ENCODE peak calls at places on chromosomes 11 and 22, in eight cellular contexts. E, A, G, Q, C, X, V and D are unnamed samples.

GRCh38 chr11:62444271-62444833 is 25.5 kb downstream of the SCGB1A1 start:
- DNase-seq in E (peak), A (peak), G (peak), Q (peak), C (peak), X (peak), V (peak), D (peak)

GRCh38 chr11:24389575-24389974 is 107.3 kb upstream of the LUZP2 start:
- DNase-seq in E (no peak), A (no peak), G (no peak), Q (no peak), C (no peak), X (no peak), V (no peak), D (no peak)

GRCh38 chr11:95697614-95698408 is 91.8 kb downstream of the FAM76B start:
- DNase-seq in E (no peak), A (no peak), G (no peak), Q (no peak), C (no peak), X (no peak), V (no peak), D (no peak)

GRCh38 chr11:12100886-12101285 is 9.5 kb upstream of the MICAL2 start:
- DNase-seq in E (peak), A (no peak), G (no peak), Q (peak), C (no peak), X (no peak), V (no peak), D (no peak)

GRCh38 chr11:117443269-117444186 is 115.9 kb downstream of the CEP164 start:
- DNase-seq in E (peak), A (no peak), G (peak), Q (peak), C (peak), X (no peak), V (peak), D (no peak)

GRCh38 chr11:104254347-104254746 is 90.4 kb upstream of the PDGFD start:
- DNase-seq in E (no peak), A (peak), G (peak), Q (peak), C (peak), X (no peak), V (no peak), D (peak)

GRCh38 chr22:30541979-30542810 is 4.3 kb downstream of the SEC14L6 start:
- DNase-seq in E (no peak), A (no peak), G (no peak), Q (peak), C (peak), X (no peak), V (no peak), D (no peak)

GRCh38 chr11:71255323-71255722 is 2.9 kb upstream of the SHANK2 start:
- DNase-seq in E (no peak), A (no peak), G (no peak), Q (no peak), C (no peak), X (no peak), V (no peak), D (no peak)

GRCh38 chr11:71151561-71151960 is 100.8 kb downstream of the SHANK2 start:
- DNase-seq in E (no peak), A (no peak), G (no peak), Q (no peak), C (no peak), X (no peak), V (no peak), D (no peak)

GRCh38 chr11:65637794-65638317 is at the start of gene SIPA1:
- DNase-seq in E (peak), A (peak), G (peak), Q (peak), C (peak), X (peak), V (peak), D (peak)

GRCh38 chr11:45768486-45768885 is 36.5 kb upstream of the SLC35C1 start:
- DNase-seq in E (no peak), A (no peak), G (no peak), Q (no peak), C (no peak), X (no peak), V (no peak), D (no peak)

GRCh38 chr11:27468209-27468608 is 4.4 kb downstream of the LGR4 start:
- DNase-seq in E (no peak), A (no peak), G (no peak), Q (peak), C (peak), X (no peak), V (no peak), D (peak)

GRCh38 chr22:34841321-34841901 is 224.5 kb upstream of the ISX start:
- DNase-seq in E (no peak), A (no peak), G (no peak), Q (peak), C (no peak), X (no peak), V (no peak), D (no peak)

GRCh38 chr11:13169709-13170108 is 107.9 kb upstream of the BMAL1 start:
- DNase-seq in E (no peak), A (no peak), G (no peak), Q (peak), C (peak), X (no peak), V (no peak), D (peak)

GRCh38 chr11:83156996-83157754 is at the start of gene PCF11:
- DNase-seq in E (no peak), A (peak), G (no peak), Q (no peak), C (no peak), X (no peak), V (no peak), D (no peak)